ENCODE peak calls at places on chromosomes 6 and 20, in seven cellular contexts. V is kidney epithelial cell, J is iris pigment epithelial cell, D is ACHN, Z is amniotic stem cell, T is M059J, K is ovary. X is an unnamed sample.

GRCh38 chr6:138492113-138492512 is 7.2 kb downstream of the NHSL1 start:
- DNase-seq in V (no peak), J (no peak), D (no peak), Z (no peak), T (no peak), K (no peak), X (no peak)

GRCh38 chr6:161281092-161281491 is 7.2 kb upstream of the AGPAT4 start:
- DNase-seq in V (no peak), J (no peak), D (no peak), Z (no peak), T (no peak), K (no peak), X (no peak)

GRCh38 chr6:1608976-1609661 is 596 bp upstream of the FOXC1 start:
- DNase-seq in V (no peak), J (peak; percentile 19), D (peak; percentile 16), Z (no peak), T (peak; percentile 63), K (peak; percentile 58), X (no peak)

GRCh38 chr20:760751-761417 is 7.4 kb downstream of the SLC52A3 start:
- DNase-seq in V (no peak), J (peak; percentile 35), D (no peak), Z (no peak), T (no peak), K (no peak), X (no peak)

GRCh38 chr6:10558575-10558974 is 37.4 kb downstream of the GCNT2 start:
- DNase-seq in V (no peak), J (no peak), D (no peak), Z (no peak), T (no peak), K (no peak), X (no peak)

GRCh38 chr6:136921936-136922679 is at the start of gene SLC35D3:
- DNase-seq in V (no peak), J (peak; percentile 29), D (peak; percentile 7), Z (no peak), T (peak; percentile 15), K (no peak), X (no peak)

GRCh38 chr20:45100563-45101245 is at the start of gene KCNS1:
- DNase-seq in V (no peak), J (peak; percentile 18), D (no peak), Z (no peak), T (peak; percentile 60), K (no peak), X (no peak)

GRCh38 chr6:105177521-105177920 is 2.3 kb downstream of the POPDC3 start:
- DNase-seq in V (no peak), J (no peak), D (no peak), Z (no peak), T (no peak), K (no peak), X (no peak)

GRCh38 chr20:33908351-33908750 is 85.4 kb upstream of the RALY start:
- DNase-seq in V (no peak), J (no peak), D (no peak), Z (no peak), T (peak; percentile 98), K (no peak), X (no peak)

GRCh38 chr6:109182590-109182989 is 87.3 kb downstream of the CEP57L1 start:
- DNase-seq in V (no peak), J (no peak), D (no peak), Z (no peak), T (no peak), K (no peak), X (no peak)

GRCh38 chr6:116451916-116452315 is 9.3 kb upstream of the CALHM6 start:
- DNase-seq in V (no peak), J (no peak), D (no peak), Z (no peak), T (no peak), K (no peak), X (no peak)

GRCh38 chr6:147119310-147119709 is 84.9 kb upstream of the STXBP5 start:
- DNase-seq in V (no peak), J (no peak), D (no peak), Z (no peak), T (no peak), K (no peak), X (no peak)

GRCh38 chr20:24948939-24949679 is at the start of gene CST7:
- DNase-seq in V (no peak), J (no peak), D (no peak), Z (no peak), T (peak; percentile 90), K (no peak), X (peak; percentile 56)

GRCh38 chr6:18990313-18990978 is 603.3 kb downstream of the RNF144B start:
- DNase-seq in V (no peak), J (peak; percentile 43), D (peak; percentile 52), Z (no peak), T (peak; percentile 69), K (peak; percentile 75), X (peak; percentile 71)

GRCh38 chr6:155638200-155638599 is 182.6 kb upstream of the NOX3 start:
- DNase-seq in V (no peak), J (no peak), D (no peak), Z (no peak), T (peak; percentile 76), K (no peak), X (no peak)

GRCh38 chr20:50271674-50272412 is 81.2 kb downstream of the CEBPB start:
- DNase-seq in V (no peak), J (no peak), D (no peak), Z (no peak), T (no peak), K (no peak), X (no peak)

GRCh38 chr6:159097256-159097655 is 52.5 kb upstream of the TAGAP start:
- DNase-seq in V (no peak), J (no peak), D (no peak), Z (no peak), T (no peak), K (no peak), X (no peak)

GRCh38 chr6:5752282-5752681 is 254.4 kb downstream of the NRN1 start:
- DNase-seq in V (peak; percentile 65), J (peak; percentile 86), D (no peak), Z (peak; percentile 33), T (peak; percentile 91), K (no peak), X (no peak)

GRCh38 chr20:47857994-47858557 is 72.8 kb upstream of the SULF2 start:
- DNase-seq in V (peak; percentile 12), J (no peak), D (no peak), Z (no peak), T (peak; percentile 89), K (no peak), X (no peak)

GRCh38 chr6:153130515-153131036 is 506 bp downstream of the RGS17 start:
- DNase-seq in V (no peak), J (peak; percentile 14), D (peak; percentile 31), Z (no peak), T (peak; percentile 27), K (no peak), X (no peak)

X was measured in ureter.